ENCODE peak calls at places on chromosome 17, in eight cellular contexts. One of them, this sample, is unnamed.

GRCh38 chr17:75078097-75079022 is 9.4 kb upstream of the SLC16A5 start:
- DNase-seq in T-helper 9 cell: no peak
- DNase-seq in GF-D8: no peak
- DNase-seq in stimulated activated CD8-positive, alpha-beta memory T cell treated with anti-CD3 and anti-CD28 coated beads, Interleukin-2, amount 100 ng/mL, for 48 hours: no peak
- DNase-seq in AG09319: peak
- DNase-seq in NCI-H1105 treated with DMSO at 0.1 percent for 48 hours: no peak
- DNase-seq in memory B cell: no peak
- DNase-seq in HFFc6: peak
- DNase-seq in this sample: no peak

GRCh38 chr17:14061666-14062560 is 7.4 kb upstream of the COX10 start:
- DNase-seq in T-helper 9 cell: no peak
- DNase-seq in GF-D8: no peak
- DNase-seq in stimulated activated CD8-positive, alpha-beta memory T cell treated with anti-CD3 and anti-CD28 coated beads, Interleukin-2, amount 100 ng/mL, for 48 hours: no peak
- DNase-seq in AG09319: peak
- DNase-seq in NCI-H1105 treated with DMSO at 0.1 percent for 48 hours: no peak
- DNase-seq in memory B cell: no peak
- DNase-seq in HFFc6: peak
- DNase-seq in this sample: no peak

GRCh38 chr17:52120465-52120864 is 38.0 kb downstream of the CA10 start:
- DNase-seq in T-helper 9 cell: no peak
- DNase-seq in GF-D8: no peak
- DNase-seq in stimulated activated CD8-positive, alpha-beta memory T cell treated with anti-CD3 and anti-CD28 coated beads, Interleukin-2, amount 100 ng/mL, for 48 hours: no peak
- DNase-seq in AG09319: no peak
- DNase-seq in NCI-H1105 treated with DMSO at 0.1 percent for 48 hours: no peak
- DNase-seq in memory B cell: no peak
- DNase-seq in HFFc6: no peak
- DNase-seq in this sample: no peak

GRCh38 chr17:10754109-10754508 is 24.3 kb upstream of the TMEM220 start:
- DNase-seq in T-helper 9 cell: no peak
- DNase-seq in GF-D8: no peak
- DNase-seq in stimulated activated CD8-positive, alpha-beta memory T cell treated with anti-CD3 and anti-CD28 coated beads, Interleukin-2, amount 100 ng/mL, for 48 hours: no peak
- DNase-seq in AG09319: no peak
- DNase-seq in NCI-H1105 treated with DMSO at 0.1 percent for 48 hours: no peak
- DNase-seq in memory B cell: no peak
- DNase-seq in HFFc6: no peak
- DNase-seq in this sample: no peak

GRCh38 chr17:64778102-64778366 is 115.9 kb upstream of the SMURF2 start:
- DNase-seq in T-helper 9 cell: no peak
- DNase-seq in GF-D8: no peak
- DNase-seq in stimulated activated CD8-positive, alpha-beta memory T cell treated with anti-CD3 and anti-CD28 coated beads, Interleukin-2, amount 100 ng/mL, for 48 hours: no peak
- DNase-seq in AG09319: no peak
- DNase-seq in NCI-H1105 treated with DMSO at 0.1 percent for 48 hours: no peak
- DNase-seq in memory B cell: no peak
- DNase-seq in HFFc6: no peak
- DNase-seq in this sample: no peak

GRCh38 chr17:49022391-49022941 is 25.3 kb downstream of the IGF2BP1 start:
- DNase-seq in T-helper 9 cell: no peak
- DNase-seq in GF-D8: no peak
- DNase-seq in stimulated activated CD8-positive, alpha-beta memory T cell treated with anti-CD3 and anti-CD28 coated beads, Interleukin-2, amount 100 ng/mL, for 48 hours: no peak
- DNase-seq in AG09319: no peak
- DNase-seq in NCI-H1105 treated with DMSO at 0.1 percent for 48 hours: no peak
- DNase-seq in memory B cell: no peak
- DNase-seq in HFFc6: no peak
- DNase-seq in this sample: no peak

GRCh38 chr17:27553019-27553511 is 77.9 kb upstream of the LGALS9 start:
- DNase-seq in T-helper 9 cell: no peak
- DNase-seq in GF-D8: no peak
- DNase-seq in stimulated activated CD8-positive, alpha-beta memory T cell treated with anti-CD3 and anti-CD28 coated beads, Interleukin-2, amount 100 ng/mL, for 48 hours: no peak
- DNase-seq in AG09319: no peak
- DNase-seq in NCI-H1105 treated with DMSO at 0.1 percent for 48 hours: no peak
- DNase-seq in memory B cell: no peak
- DNase-seq in HFFc6: no peak
- DNase-seq in this sample: no peak

GRCh38 chr17:57530508-57530907 is 214.6 kb downstream of the CCDC182 start:
- DNase-seq in T-helper 9 cell: no peak
- DNase-seq in GF-D8: no peak
- DNase-seq in stimulated activated CD8-positive, alpha-beta memory T cell treated with anti-CD3 and anti-CD28 coated beads, Interleukin-2, amount 100 ng/mL, for 48 hours: no peak
- DNase-seq in AG09319: no peak
- DNase-seq in NCI-H1105 treated with DMSO at 0.1 percent for 48 hours: peak
- DNase-seq in memory B cell: no peak
- DNase-seq in HFFc6: peak
- DNase-seq in this sample: no peak

GRCh38 chr17:62933986-62934385 is 32.0 kb upstream of the TANC2 start:
- DNase-seq in T-helper 9 cell: no peak
- DNase-seq in GF-D8: no peak
- DNase-seq in stimulated activated CD8-positive, alpha-beta memory T cell treated with anti-CD3 and anti-CD28 coated beads, Interleukin-2, amount 100 ng/mL, for 48 hours: no peak
- DNase-seq in AG09319: no peak
- DNase-seq in NCI-H1105 treated with DMSO at 0.1 percent for 48 hours: no peak
- DNase-seq in memory B cell: no peak
- DNase-seq in HFFc6: no peak
- DNase-seq in this sample: no peak

GRCh38 chr17:35254107-35254802 is 11.4 kb downstream of the SLFN5 start:
- DNase-seq in T-helper 9 cell: no peak
- DNase-seq in GF-D8: no peak
- DNase-seq in stimulated activated CD8-positive, alpha-beta memory T cell treated with anti-CD3 and anti-CD28 coated beads, Interleukin-2, amount 100 ng/mL, for 48 hours: no peak
- DNase-seq in AG09319: peak
- DNase-seq in NCI-H1105 treated with DMSO at 0.1 percent for 48 hours: no peak
- DNase-seq in memory B cell: no peak
- DNase-seq in HFFc6: peak
- DNase-seq in this sample: no peak

GRCh38 chr17:55722016-55722706 is 503 bp downstream of the TMEM100 start:
- DNase-seq in T-helper 9 cell: no peak
- DNase-seq in GF-D8: no peak
- DNase-seq in stimulated activated CD8-positive, alpha-beta memory T cell treated with anti-CD3 and anti-CD28 coated beads, Interleukin-2, amount 100 ng/mL, for 48 hours: no peak
- DNase-seq in AG09319: no peak
- DNase-seq in NCI-H1105 treated with DMSO at 0.1 percent for 48 hours: no peak
- DNase-seq in memory B cell: no peak
- DNase-seq in HFFc6: no peak
- DNase-seq in this sample: no peak

GRCh38 chr17:27888945-27889344 is 4.2 kb downstream of the LYRM9 start:
- DNase-seq in T-helper 9 cell: no peak
- DNase-seq in GF-D8: no peak
- DNase-seq in stimulated activated CD8-positive, alpha-beta memory T cell treated with anti-CD3 and anti-CD28 coated beads, Interleukin-2, amount 100 ng/mL, for 48 hours: no peak
- DNase-seq in AG09319: no peak
- DNase-seq in NCI-H1105 treated with DMSO at 0.1 percent for 48 hours: no peak
- DNase-seq in memory B cell: no peak
- DNase-seq in HFFc6: no peak
- DNase-seq in this sample: no peak

GRCh38 chr17:20141201-20141999 is 132.2 kb downstream of the SPECC1 start:
- DNase-seq in T-helper 9 cell: no peak
- DNase-seq in GF-D8: no peak
- DNase-seq in stimulated activated CD8-positive, alpha-beta memory T cell treated with anti-CD3 and anti-CD28 coated beads, Interleukin-2, amount 100 ng/mL, for 48 hours: no peak
- DNase-seq in AG09319: no peak
- DNase-seq in NCI-H1105 treated with DMSO at 0.1 percent for 48 hours: no peak
- DNase-seq in memory B cell: no peak
- DNase-seq in HFFc6: no peak
- DNase-seq in this sample: no peak

GRCh38 chr17:57006040-57006439 is 28.1 kb downstream of the SCPEP1 start:
- DNase-seq in T-helper 9 cell: no peak
- DNase-seq in GF-D8: no peak
- DNase-seq in stimulated activated CD8-positive, alpha-beta memory T cell treated with anti-CD3 and anti-CD28 coated beads, Interleukin-2, amount 100 ng/mL, for 48 hours: no peak
- DNase-seq in AG09319: no peak
- DNase-seq in NCI-H1105 treated with DMSO at 0.1 percent for 48 hours: no peak
- DNase-seq in memory B cell: no peak
- DNase-seq in HFFc6: peak
- DNase-seq in this sample: no peak

GRCh38 chr17:71970312-71970711 is 150.5 kb upstream of the SOX9 start:
- DNase-seq in T-helper 9 cell: no peak
- DNase-seq in GF-D8: no peak
- DNase-seq in stimulated activated CD8-positive, alpha-beta memory T cell treated with anti-CD3 and anti-CD28 coated beads, Interleukin-2, amount 100 ng/mL, for 48 hours: no peak
- DNase-seq in AG09319: no peak
- DNase-seq in NCI-H1105 treated with DMSO at 0.1 percent for 48 hours: no peak
- DNase-seq in memory B cell: no peak
- DNase-seq in HFFc6: peak
- DNase-seq in this sample: no peak

This sample was measured in chondrocyte.